ENCODE peak calls at places on chromosomes 1 and 21, in six cellular contexts. B is GM23338, K is brain microvascular endothelial cell, A is heart right ventricle, Z is GM12865, T is lower lobe of right lung. M is an unnamed sample.

GRCh38 chr1:53372501-53372951 is 44.7 kb upstream of the LRP8 start:
- DNase-seq in K (no peak), Z (no peak), T (no peak), A (no peak), B (no peak), M (no peak)

GRCh38 chr1:88684482-88685238 is 587 bp downstream of the PKN2 start:
- DNase-seq in B (peak), Z (peak), K (peak), T (peak), A (peak), M (peak)

GRCh38 chr1:229759037-229759435 is 133.0 kb downstream of the URB2 start:
- DNase-seq in Z (no peak), B (no peak), A (no peak), K (peak), T (no peak), M (no peak)

GRCh38 chr1:11804666-11805453 is 904 bp downstream of the MTHFR start:
- DNase-seq in K (peak), A (peak), T (peak), Z (peak), B (peak), M (peak)

GRCh38 chr1:28249013-28249870 is 10.1 kb upstream of the SESN2 start:
- DNase-seq in A (peak), T (peak), K (no peak), Z (peak), B (peak), M (no peak)

GRCh38 chr1:183310753-183311465 is 107.3 kb downstream of the NMNAT2 start:
- DNase-seq in A (no peak), B (no peak), Z (no peak), T (no peak), K (peak), M (no peak)

GRCh38 chr1:234621657-234622335 is 11.8 kb upstream of the IRF2BP2 start:
- DNase-seq in B (no peak), T (no peak), A (no peak), Z (no peak), K (peak), M (no peak)

GRCh38 chr1:37602750-37603694 is 7.3 kb upstream of the GNL2 start:
- DNase-seq in Z (peak), A (peak), T (no peak), B (peak), K (peak), M (peak)

GRCh38 chr21:31338892-31339368 is 5.1 kb downstream of the TIAM1 start:
- DNase-seq in K (no peak), B (peak), A (no peak), Z (no peak), T (no peak), M (no peak)

GRCh38 chr1:171984262-171984661 is 143.0 kb downstream of the DNM3 start:
- DNase-seq in B (no peak), K (no peak), Z (no peak), T (no peak), A (peak), M (no peak)

GRCh38 chr1:14297356-14297755 is 301.1 kb upstream of the KAZN start:
- DNase-seq in Z (no peak), B (no peak), A (no peak), K (no peak), T (no peak), M (no peak)

GRCh38 chr1:93617670-93618488 is 63.8 kb downstream of the BCAR3 start:
- DNase-seq in A (no peak), B (no peak), T (no peak), Z (no peak), K (no peak), M (no peak)

GRCh38 chr1:109501644-109502367 is 7.7 kb downstream of the AMIGO1 start:
- DNase-seq in Z (no peak), K (no peak), T (no peak), A (no peak), B (no peak), M (no peak)

GRCh38 chr21:43365611-43366426 is 61.1 kb downstream of the SIK1 start:
- DNase-seq in A (no peak), Z (no peak), B (no peak), T (no peak), K (no peak), M (no peak)

GRCh38 chr1:112325504-112325903 is 70.5 kb upstream of the CTTNBP2NL start:
- DNase-seq in K (no peak), B (peak), Z (no peak), A (peak), T (no peak), M (peak)

GRCh38 chr1:17177654-17178053 is 27.3 kb upstream of the PADI1 start:
- DNase-seq in Z (no peak), T (no peak), K (no peak), A (no peak), B (no peak), M (no peak)

GRCh38 chr1:69305621-69306020 is 262.1 kb upstream of the LRRC7 start:
- DNase-seq in A (no peak), Z (peak), B (peak), K (no peak), T (no peak), M (no peak)

GRCh38 chr1:54294846-54295245 is 94.9 kb downstream of the MRPL37 start:
- DNase-seq in Z (no peak), K (peak), B (no peak), A (no peak), T (no peak), M (no peak)

GRCh38 chr1:64133036-64133435 is 70.4 kb upstream of the UBE2U start:
- DNase-seq in B (no peak), Z (no peak), T (no peak), K (peak), A (no peak), M (no peak)

GRCh38 chr1:208747979-208748378 is 503.8 kb upstream of the PLXNA2 start:
- DNase-seq in Z (no peak), K (no peak), T (no peak), B (no peak), A (no peak), M (no peak)

GRCh38 chr1:110475358-110476027 is 24.5 kb downstream of the PROK1 start:
- DNase-seq in K (no peak), A (no peak), B (no peak), Z (no peak), T (no peak), M (no peak)

GRCh38 chr1:226108935-226109828 is 46.7 kb downstream of the H3-3A start:
- DNase-seq in Z (no peak), K (peak), B (no peak), T (no peak), A (peak), M (peak)

GRCh38 chr1:44553771-44554170 is 120.5 kb downstream of the TMEM53 start:
- DNase-seq in Z (no peak), K (peak), A (no peak), T (no peak), B (no peak), M (no peak)

GRCh38 chr1:161676958-161677689 is 14.2 kb downstream of the FCGR2B start:
- DNase-seq in Z (no peak), B (peak), K (no peak), T (no peak), A (no peak), M (no peak)

GRCh38 chr1:173333581-173333980 is 126.5 kb upstream of the TNFSF4 start:
- DNase-seq in B (no peak), Z (peak), T (no peak), A (no peak), K (peak), M (no peak)

GRCh38 chr1:38213720-38214367 is 167.3 kb upstream of the POU3F1 start:
- DNase-seq in B (no peak), T (no peak), Z (peak), K (no peak), A (no peak), M (peak)

GRCh38 chr1:68961143-68961542 is 464.3 kb upstream of the DEPDC1 start:
- DNase-seq in T (no peak), B (peak), A (no peak), K (no peak), Z (no peak), M (no peak)

GRCh38 chr1:8169364-8170058 is 143.4 kb upstream of the ERRFI1 start:
- DNase-seq in T (no peak), K (peak), B (no peak), Z (peak), A (peak), M (peak)

GRCh38 chr1:207097871-207098324 is 6.1 kb upstream of the C4BPA start:
- DNase-seq in K (no peak), A (no peak), Z (peak), B (no peak), T (no peak), M (no peak)

GRCh38 chr1:52364235-52364839 is 1.7 kb downstream of the CC2D1B start:
- DNase-seq in K (no peak), Z (no peak), T (no peak), B (peak), A (no peak), M (no peak)
- TF ChIP-seq CTCF in K (peak), Z (peak), T (no peak), B (peak), A (no peak), M (no peak)

GRCh38 chr1:147080671-147081394 is 91.4 kb downstream of the PRKAB2 start:
- DNase-seq in T (no peak), A (no peak), Z (no peak), B (peak), K (no peak), M (no peak)
- H3K4me3 ChIP-seq in T (no peak), A (no peak), Z (no peak), B (peak), K (no peak), M (no peak)

DNA sequence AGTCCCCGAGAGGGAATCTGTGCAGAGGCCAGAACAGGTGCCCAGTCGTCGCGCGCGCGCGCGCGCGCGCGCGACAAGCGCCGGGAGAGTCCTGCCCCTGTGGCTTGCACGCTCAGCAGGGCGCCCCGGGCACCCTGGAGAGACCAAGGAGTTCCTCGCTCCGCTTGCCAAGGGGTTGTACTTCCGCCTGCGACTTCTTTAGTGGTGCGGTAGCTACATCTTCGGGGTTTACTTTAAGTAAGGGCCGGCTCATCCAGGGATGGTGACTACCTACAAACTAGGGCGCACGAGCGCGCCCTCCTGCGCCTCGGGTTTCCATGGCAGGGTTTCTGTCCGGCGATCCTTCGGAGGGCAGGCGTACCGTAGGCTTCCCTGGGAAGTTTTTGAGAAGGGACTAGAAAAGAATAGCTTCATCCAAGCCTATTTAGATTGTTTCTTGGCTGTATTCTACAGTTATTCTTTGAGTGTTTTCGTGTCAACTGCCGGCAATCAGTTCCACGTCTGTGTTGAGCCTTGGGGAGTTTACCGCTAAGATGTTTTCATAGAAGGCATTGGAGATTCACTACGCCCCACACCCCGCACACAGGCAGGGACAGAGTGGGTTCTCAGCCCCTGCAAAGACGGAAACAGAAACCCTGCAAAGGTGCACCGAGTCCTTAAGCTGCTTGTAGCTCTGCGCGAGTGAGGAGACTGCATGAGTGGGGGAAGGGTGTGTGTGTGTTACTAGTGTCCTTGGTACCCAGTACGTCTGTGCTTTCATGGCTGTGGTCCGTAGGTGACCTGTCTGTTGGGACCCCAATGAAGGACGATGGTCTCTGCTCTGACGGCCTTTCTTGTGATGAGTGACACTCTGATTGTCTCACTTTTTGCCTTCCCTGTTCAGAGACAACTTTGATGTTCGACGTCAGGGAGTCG is 1.7 kb downstream of the LHX4 start:
- DNase-seq in A (no peak), K (no peak), T (no peak), B (peak), Z (peak), M (peak)
- TF ChIP-seq CTCF in A (no peak), K (peak), T (no peak), B (peak), Z (no peak), M (no peak)

GRCh38 chr21:44535963-44536362 is 4.0 kb downstream of the KRTAP10-1 start:
- DNase-seq in K (no peak), B (no peak), T (no peak), Z (no peak), A (no peak), M (no peak)
- H3K4me3 ChIP-seq in K (no peak), B (no peak), T (no peak), Z (no peak), A (no peak), M (no peak)